ENCODE peak calls at places on chromosomes 4 and X, in seven cellular contexts. One of them, this sample, is unnamed.

GRCh38 chr4:19156786-19157185 is 1094.9 kb upstream of the SLIT2 start:
- DNase-seq in GM19239: no peak
- DNase-seq in midbrain: no peak
- DNase-seq in HEK293T: no peak
- DNase-seq in sciatic nerve: no peak
- DNase-seq in T-helper 1 cell: no peak
- DNase-seq in foreskin melanocyte: no peak
- DNase-seq in this sample: no peak

GRCh38 chr4:88219099-88219498 is 60.7 kb upstream of the ABCG2 start:
- DNase-seq in midbrain: peak; percentile 70
- DNase-seq in GM19239: peak; percentile 14
- DNase-seq in sciatic nerve: no peak
- DNase-seq in HEK293T: peak; percentile 39
- DNase-seq in T-helper 1 cell: peak; percentile 19
- DNase-seq in foreskin melanocyte: peak; percentile 47
- DNase-seq in this sample: no peak

GRCh38 chr4:118417325-118417724 is 64.5 kb upstream of the PRSS12 start:
- DNase-seq in T-helper 1 cell: no peak
- DNase-seq in HEK293T: no peak
- DNase-seq in midbrain: no peak
- DNase-seq in foreskin melanocyte: no peak
- DNase-seq in GM19239: no peak
- DNase-seq in sciatic nerve: no peak
- DNase-seq in this sample: no peak

GRCh38 chr4:120517966-120518365 is 404.6 kb downstream of the PRDM5 start:
- DNase-seq in foreskin melanocyte: no peak
- DNase-seq in GM19239: no peak
- DNase-seq in sciatic nerve: no peak
- DNase-seq in HEK293T: no peak
- DNase-seq in T-helper 1 cell: no peak
- DNase-seq in midbrain: no peak
- DNase-seq in this sample: no peak

GRCh38 chr4:26135331-26135730 is 185.5 kb upstream of the RBPJ start:
- DNase-seq in foreskin melanocyte: no peak
- DNase-seq in HEK293T: no peak
- DNase-seq in T-helper 1 cell: no peak
- DNase-seq in midbrain: no peak
- DNase-seq in sciatic nerve: no peak
- DNase-seq in GM19239: no peak
- DNase-seq in this sample: no peak

GRCh38 chrX:13001961-13002671 is 27.2 kb downstream of the TMSB4X start:
- DNase-seq in T-helper 1 cell: no peak
- DNase-seq in GM19239: no peak
- DNase-seq in HEK293T: no peak
- DNase-seq in foreskin melanocyte: no peak
- DNase-seq in midbrain: no peak
- DNase-seq in sciatic nerve: no peak
- DNase-seq in this sample: peak; percentile 34

GRCh38 chr4:158428242-158428641 is 93.4 kb upstream of the RXFP1 start:
- DNase-seq in midbrain: no peak
- DNase-seq in T-helper 1 cell: no peak
- DNase-seq in sciatic nerve: no peak
- DNase-seq in GM19239: no peak
- DNase-seq in foreskin melanocyte: no peak
- DNase-seq in HEK293T: no peak
- DNase-seq in this sample: no peak

GRCh38 chr4:113056318-113056717 is 6.9 kb downstream of the ANK2 start:
- DNase-seq in foreskin melanocyte: no peak
- DNase-seq in T-helper 1 cell: no peak
- DNase-seq in midbrain: no peak
- DNase-seq in GM19239: no peak
- DNase-seq in sciatic nerve: no peak
- DNase-seq in HEK293T: no peak
- DNase-seq in this sample: no peak

GRCh38 chr4:126136922-126137781 is 822.4 kb downstream of the FAT4 start:
- DNase-seq in GM19239: no peak
- DNase-seq in sciatic nerve: no peak
- DNase-seq in T-helper 1 cell: no peak
- DNase-seq in foreskin melanocyte: no peak
- DNase-seq in midbrain: no peak
- DNase-seq in HEK293T: no peak
- DNase-seq in this sample: no peak

GRCh38 chr4:26746742-26747351 is 113.8 kb upstream of the STIM2 start:
- DNase-seq in T-helper 1 cell: no peak
- DNase-seq in HEK293T: no peak
- DNase-seq in GM19239: no peak
- DNase-seq in sciatic nerve: no peak
- DNase-seq in foreskin melanocyte: no peak
- DNase-seq in midbrain: no peak
- DNase-seq in this sample: no peak

GRCh38 chr4:127604949-127605709 is 27.6 kb upstream of the INTU start:
- DNase-seq in T-helper 1 cell: no peak
- DNase-seq in GM19239: no peak
- DNase-seq in HEK293T: no peak
- DNase-seq in sciatic nerve: no peak
- DNase-seq in foreskin melanocyte: no peak
- DNase-seq in midbrain: peak; percentile 39
- DNase-seq in this sample: peak; percentile 35

GRCh38 chr4:127698789-127699200 is 31.4 kb upstream of the SLC25A31 start:
- DNase-seq in foreskin melanocyte: no peak
- DNase-seq in T-helper 1 cell: no peak
- DNase-seq in midbrain: peak; percentile 20
- DNase-seq in GM19239: no peak
- DNase-seq in sciatic nerve: no peak
- DNase-seq in HEK293T: no peak
- DNase-seq in this sample: no peak

GRCh38 chr4:180721356-180721755 is 1521.8 kb upstream of the TENM3 start:
- DNase-seq in midbrain: no peak
- DNase-seq in sciatic nerve: no peak
- DNase-seq in foreskin melanocyte: no peak
- DNase-seq in GM19239: no peak
- DNase-seq in HEK293T: no peak
- DNase-seq in T-helper 1 cell: no peak
- DNase-seq in this sample: no peak

GRCh38 chr4:41696131-41696530 is 52.4 kb downstream of the PHOX2B start:
- DNase-seq in GM19239: no peak
- DNase-seq in sciatic nerve: no peak
- DNase-seq in HEK293T: no peak
- DNase-seq in T-helper 1 cell: no peak
- DNase-seq in midbrain: no peak
- DNase-seq in foreskin melanocyte: no peak
- DNase-seq in this sample: no peak

GRCh38 chr4:24607338-24607737 is 23.0 kb upstream of the DHX15 start:
- DNase-seq in GM19239: no peak
- DNase-seq in foreskin melanocyte: no peak
- DNase-seq in HEK293T: no peak
- DNase-seq in sciatic nerve: no peak
- DNase-seq in T-helper 1 cell: no peak
- DNase-seq in midbrain: peak; percentile 13
- DNase-seq in this sample: no peak

GRCh38 chrX:23883737-23884354 is 23.9 kb downstream of the APOO start:
- DNase-seq in HEK293T: peak; percentile 39
- DNase-seq in T-helper 1 cell: no peak
- DNase-seq in midbrain: no peak
- DNase-seq in foreskin melanocyte: no peak
- DNase-seq in GM19239: no peak
- DNase-seq in sciatic nerve: no peak
- DNase-seq in this sample: peak; percentile 34

GRCh38 chr4:36640876-36641275 is 359.5 kb downstream of the DTHD1 start:
- DNase-seq in T-helper 1 cell: no peak
- DNase-seq in sciatic nerve: no peak
- DNase-seq in midbrain: no peak
- DNase-seq in foreskin melanocyte: no peak
- DNase-seq in HEK293T: no peak
- DNase-seq in GM19239: no peak
- DNase-seq in this sample: no peak

GRCh38 chrX:98114026-98114425 is 1230.3 kb downstream of the RPA4 start:
- DNase-seq in GM19239: no peak
- DNase-seq in foreskin melanocyte: no peak
- DNase-seq in sciatic nerve: no peak
- DNase-seq in midbrain: no peak
- DNase-seq in T-helper 1 cell: no peak
- DNase-seq in HEK293T: no peak
- DNase-seq in this sample: no peak

GRCh38 chr4:175419120-175419774 is 392.8 kb downstream of the GPM6A start:
- DNase-seq in foreskin melanocyte: no peak
- DNase-seq in sciatic nerve: no peak
- DNase-seq in HEK293T: no peak
- DNase-seq in GM19239: no peak
- DNase-seq in midbrain: no peak
- DNase-seq in T-helper 1 cell: no peak
- DNase-seq in this sample: no peak

GRCh38 chr4:121070696-121071639 is 1.4 kb downstream of the NDNF start:
- DNase-seq in foreskin melanocyte: no peak
- DNase-seq in HEK293T: peak; percentile 55
- DNase-seq in T-helper 1 cell: no peak
- DNase-seq in GM19239: no peak
- DNase-seq in sciatic nerve: peak; percentile 59
- DNase-seq in midbrain: peak; percentile 8
- DNase-seq in this sample: peak; percentile 64

GRCh38 chr4:26192921-26193894 is 127.6 kb upstream of the RBPJ start:
- DNase-seq in GM19239: no peak
- DNase-seq in midbrain: peak; percentile 42
- DNase-seq in foreskin melanocyte: no peak
- DNase-seq in T-helper 1 cell: no peak
- DNase-seq in sciatic nerve: no peak
- DNase-seq in HEK293T: no peak
- DNase-seq in this sample: no peak

GRCh38 chr4:38128478-38129451 is 168.6 kb downstream of the PTTG2 start:
- DNase-seq in T-helper 1 cell: peak; percentile 32
- DNase-seq in foreskin melanocyte: no peak
- DNase-seq in HEK293T: no peak
- DNase-seq in GM19239: no peak
- DNase-seq in midbrain: no peak
- DNase-seq in sciatic nerve: no peak
- DNase-seq in this sample: no peak

GRCh38 chr4:86927843-86928395 is 6.9 kb upstream of the AFF1 start:
- DNase-seq in HEK293T: no peak
- DNase-seq in T-helper 1 cell: no peak
- DNase-seq in foreskin melanocyte: no peak
- DNase-seq in GM19239: no peak
- DNase-seq in sciatic nerve: no peak
- DNase-seq in midbrain: no peak
- DNase-seq in this sample: no peak